ENCODE peak calls at places on chromosome 18, in six cellular contexts. One of them, this sample, is unnamed.
A peak's percentile ranks its signal among the peaks of the same experiment; 100 is the strongest.

GRCh38 chr18:25494888-25495287 is 142.9 kb upstream of the ZNF521 start:
- DNase-seq in tibial artery: no peak
- DNase-seq in GM23338: no peak
- DNase-seq in iPS DF 6.9: no peak
- DNase-seq in neural progenitor cell: no peak
- DNase-seq in body of pancreas: no peak
- DNase-seq in this sample: no peak

GRCh38 chr18:56511996-56512395 is 126.4 kb downstream of the TXNL1 start:
- DNase-seq in tibial artery: no peak
- DNase-seq in GM23338: no peak
- DNase-seq in iPS DF 6.9: no peak
- DNase-seq in neural progenitor cell: no peak
- DNase-seq in body of pancreas: no peak
- DNase-seq in this sample: no peak

GRCh38 chr18:41545091-41545888 is 409.7 kb upstream of the PIK3C3 start:
- DNase-seq in tibial artery: no peak
- DNase-seq in GM23338: no peak
- DNase-seq in iPS DF 6.9: no peak
- DNase-seq in neural progenitor cell: no peak
- DNase-seq in body of pancreas: no peak
- DNase-seq in this sample: no peak

GRCh38 chr18:48164096-48164475 is 233.6 kb upstream of the SMAD2 start:
- DNase-seq in tibial artery: peak; percentile 37
- DNase-seq in GM23338: no peak
- DNase-seq in iPS DF 6.9: no peak
- DNase-seq in neural progenitor cell: no peak
- DNase-seq in body of pancreas: no peak
- DNase-seq in this sample: peak; percentile 15

GRCh38 chr18:45910405-45911023 is 56.6 kb downstream of the EPG5 start:
- DNase-seq in tibial artery: no peak
- DNase-seq in GM23338: peak; percentile 81
- DNase-seq in iPS DF 6.9: peak; percentile 41
- DNase-seq in neural progenitor cell: peak; percentile 71
- DNase-seq in body of pancreas: peak; percentile 41
- DNase-seq in this sample: no peak

GRCh38 chr18:59459352-59460059 is 100.4 kb upstream of the LMAN1 start:
- DNase-seq in tibial artery: no peak
- DNase-seq in GM23338: peak; percentile 56
- DNase-seq in iPS DF 6.9: no peak
- DNase-seq in neural progenitor cell: peak; percentile 22
- DNase-seq in body of pancreas: no peak
- DNase-seq in this sample: no peak

GRCh38 chr18:76558881-76559667 is 64.0 kb upstream of the ZNF516 start:
- DNase-seq in tibial artery: no peak
- DNase-seq in GM23338: no peak
- DNase-seq in iPS DF 6.9: no peak
- DNase-seq in neural progenitor cell: no peak
- DNase-seq in body of pancreas: no peak
- DNase-seq in this sample: no peak

GRCh38 chr18:31197676-31198075 is 35.0 kb upstream of the DSC1 start:
- DNase-seq in tibial artery: no peak
- DNase-seq in GM23338: no peak
- DNase-seq in iPS DF 6.9: no peak
- DNase-seq in neural progenitor cell: no peak
- DNase-seq in body of pancreas: no peak
- DNase-seq in this sample: no peak

GRCh38 chr18:57853864-57854263 is 50.7 kb upstream of the ATP8B1 start:
- DNase-seq in tibial artery: no peak
- DNase-seq in GM23338: no peak
- DNase-seq in iPS DF 6.9: no peak
- DNase-seq in neural progenitor cell: no peak
- DNase-seq in body of pancreas: no peak
- DNase-seq in this sample: no peak

GRCh38 chr18:48934400-48934707 is 16.4 kb downstream of the SMAD7 start:
- DNase-seq in tibial artery: no peak
- DNase-seq in GM23338: no peak
- DNase-seq in iPS DF 6.9: no peak
- DNase-seq in neural progenitor cell: no peak
- DNase-seq in body of pancreas: no peak
- DNase-seq in this sample: no peak

GRCh38 chr18:73752965-73753364 is 394.7 kb downstream of the FBXO15 start:
- DNase-seq in tibial artery: no peak
- DNase-seq in GM23338: no peak
- DNase-seq in iPS DF 6.9: no peak
- DNase-seq in neural progenitor cell: no peak
- DNase-seq in body of pancreas: no peak
- DNase-seq in this sample: no peak

GRCh38 chr18:59267511-59268126 is 5.6 kb downstream of the RAX start:
- DNase-seq in tibial artery: no peak
- DNase-seq in GM23338: peak; percentile 75
- DNase-seq in iPS DF 6.9: no peak
- DNase-seq in neural progenitor cell: peak; percentile 59
- DNase-seq in body of pancreas: no peak
- DNase-seq in this sample: no peak

GRCh38 chr18:45386256-45386655 is 229.0 kb upstream of the SLC14A2 start:
- DNase-seq in tibial artery: no peak
- DNase-seq in GM23338: peak; percentile 89
- DNase-seq in iPS DF 6.9: peak; percentile 63
- DNase-seq in neural progenitor cell: peak; percentile 81
- DNase-seq in body of pancreas: peak; percentile 36
- DNase-seq in this sample: no peak

GRCh38 chr18:5339202-5339834 is 43.8 kb upstream of the ZBTB14 start:
- DNase-seq in tibial artery: no peak
- DNase-seq in GM23338: no peak
- DNase-seq in iPS DF 6.9: no peak
- DNase-seq in neural progenitor cell: no peak
- DNase-seq in body of pancreas: no peak
- DNase-seq in this sample: no peak

GRCh38 chr18:7497081-7497480 is 70.0 kb upstream of the PTPRM start:
- DNase-seq in tibial artery: no peak
- DNase-seq in GM23338: no peak
- DNase-seq in iPS DF 6.9: no peak
- DNase-seq in neural progenitor cell: no peak
- DNase-seq in body of pancreas: no peak
- DNase-seq in this sample: no peak

GRCh38 chr18:73458186-73458964 is 590.6 kb upstream of the NETO1 start:
- DNase-seq in tibial artery: no peak
- DNase-seq in GM23338: no peak
- DNase-seq in iPS DF 6.9: no peak
- DNase-seq in neural progenitor cell: no peak
- DNase-seq in body of pancreas: no peak
- DNase-seq in this sample: no peak

GRCh38 chr18:68803371-68803770 is 5.5 kb downstream of the CCDC102B start:
- DNase-seq in tibial artery: peak; percentile 78
- DNase-seq in GM23338: no peak
- DNase-seq in iPS DF 6.9: no peak
- DNase-seq in neural progenitor cell: peak; percentile 39
- DNase-seq in body of pancreas: peak; percentile 27
- DNase-seq in this sample: peak; percentile 75

GRCh38 chr18:54616220-54616848 is 25.3 kb downstream of the DYNAP start:
- DNase-seq in tibial artery: no peak
- DNase-seq in GM23338: no peak
- DNase-seq in iPS DF 6.9: no peak
- DNase-seq in neural progenitor cell: no peak
- DNase-seq in body of pancreas: no peak
- DNase-seq in this sample: no peak

GRCh38 chr18:73258375-73259087 is 390.7 kb upstream of the NETO1 start:
- DNase-seq in tibial artery: no peak
- DNase-seq in GM23338: no peak
- DNase-seq in iPS DF 6.9: no peak
- DNase-seq in neural progenitor cell: no peak
- DNase-seq in body of pancreas: no peak
- DNase-seq in this sample: no peak

GRCh38 chr18:54717673-54718435 is 110.4 kb upstream of the RAB27B start:
- DNase-seq in tibial artery: no peak
- DNase-seq in GM23338: peak; percentile 83
- DNase-seq in iPS DF 6.9: peak; percentile 7
- DNase-seq in neural progenitor cell: peak; percentile 71
- DNase-seq in body of pancreas: no peak
- DNase-seq in this sample: no peak

GRCh38 chr18:48831802-48832201 is 119.0 kb downstream of the SMAD7 start:
- DNase-seq in tibial artery: peak; percentile 6
- DNase-seq in GM23338: no peak
- DNase-seq in iPS DF 6.9: no peak
- DNase-seq in neural progenitor cell: no peak
- DNase-seq in body of pancreas: no peak
- DNase-seq in this sample: peak; percentile 28

GRCh38 chr18:58208207-58208944 is 164.3 kb downstream of the NEDD4L start:
- DNase-seq in tibial artery: no peak
- DNase-seq in GM23338: no peak
- DNase-seq in iPS DF 6.9: no peak
- DNase-seq in neural progenitor cell: no peak
- DNase-seq in body of pancreas: no peak
- DNase-seq in this sample: no peak

GRCh38 chr18:5721924-5722323 is 173.4 kb downstream of the TMEM200C start:
- DNase-seq in tibial artery: no peak
- DNase-seq in GM23338: no peak
- DNase-seq in iPS DF 6.9: no peak
- DNase-seq in neural progenitor cell: no peak
- DNase-seq in body of pancreas: no peak
- DNase-seq in this sample: no peak

GRCh38 chr18:58005036-58005435 is 39.0 kb upstream of the NEDD4L start:
- DNase-seq in tibial artery: no peak
- DNase-seq in GM23338: no peak
- DNase-seq in iPS DF 6.9: no peak
- DNase-seq in neural progenitor cell: no peak
- DNase-seq in body of pancreas: no peak
- DNase-seq in this sample: no peak

GRCh38 chr18:36127866-36128845 is 984 bp downstream of the SLC39A6 start:
- DNase-seq in tibial artery: no peak
- DNase-seq in GM23338: peak; percentile 52
- DNase-seq in iPS DF 6.9: no peak
- DNase-seq in neural progenitor cell: peak; percentile 55
- DNase-seq in body of pancreas: peak; percentile 18
- DNase-seq in this sample: no peak

GRCh38 chr18:51137891-51138290 is 59.6 kb downstream of the MEX3C start:
- DNase-seq in tibial artery: no peak
- DNase-seq in GM23338: no peak
- DNase-seq in iPS DF 6.9: no peak
- DNase-seq in neural progenitor cell: no peak
- DNase-seq in body of pancreas: no peak
- DNase-seq in this sample: no peak

DNA sequence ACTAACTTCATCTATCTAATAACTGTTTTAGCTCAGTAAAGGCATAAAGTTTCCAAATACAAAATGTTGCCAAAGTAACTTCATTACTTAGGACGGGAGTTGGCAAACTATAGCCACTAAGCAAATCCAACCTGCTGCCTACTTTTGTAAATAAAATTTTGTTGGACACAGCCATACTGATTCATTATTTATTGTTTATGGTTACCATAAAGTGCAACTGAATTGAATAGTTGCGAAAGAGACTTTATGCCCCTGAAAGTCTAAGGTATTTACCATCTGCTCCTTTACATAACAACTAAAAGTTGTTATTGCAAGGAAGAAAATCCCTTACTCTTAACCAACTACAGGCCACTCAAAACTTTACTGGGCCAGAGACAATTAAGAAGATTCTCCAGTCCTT is 256.7 kb upstream of the RBBP8 start:
- DNase-seq in tibial artery: no peak
- DNase-seq in GM23338: no peak
- DNase-seq in iPS DF 6.9: no peak
- DNase-seq in neural progenitor cell: no peak
- DNase-seq in body of pancreas: no peak
- DNase-seq in this sample: no peak
- H3K27me3 ChIP-seq in tibial artery: no peaks in the 10 kb centered on the region
- H3K27me3 ChIP-seq in GM23338: no peaks in the 10 kb centered on the region
- H3K27me3 ChIP-seq in iPS DF 6.9: no peaks in the 10 kb centered on the region
- H3K27me3 ChIP-seq in neural progenitor cell: no peaks in the 10 kb centered on the region
- H3K27me3 ChIP-seq in body of pancreas: no peaks in the 10 kb centered on the region
- H3K27me3 ChIP-seq in this sample: no peaks in the 10 kb centered on the region

GRCh38 chr18:12314586-12315305 is 6.7 kb downstream of the TUBB6 start:
- DNase-seq in tibial artery: no peak
- DNase-seq in GM23338: no peak
- DNase-seq in iPS DF 6.9: no peak
- DNase-seq in neural progenitor cell: no peak
- DNase-seq in body of pancreas: no peak
- DNase-seq in this sample: no peak

GRCh38 chr18:12313530-12314245 is 5.6 kb downstream of the TUBB6 start:
- DNase-seq in tibial artery: no peak
- DNase-seq in GM23338: no peak
- DNase-seq in iPS DF 6.9: no peak
- DNase-seq in neural progenitor cell: no peak
- DNase-seq in body of pancreas: no peak
- DNase-seq in this sample: no peak

GRCh38 chr18:12310762-12311161 is 2.7 kb downstream of the TUBB6 start:
- DNase-seq in tibial artery: no peak
- DNase-seq in GM23338: no peak
- DNase-seq in iPS DF 6.9: no peak
- DNase-seq in neural progenitor cell: no peak
- DNase-seq in body of pancreas: no peak
- DNase-seq in this sample: no peak

GRCh38 chr18:12315481-12315880 is 7.4 kb downstream of the TUBB6 start:
- DNase-seq in tibial artery: no peak
- DNase-seq in GM23338: no peak
- DNase-seq in iPS DF 6.9: no peak
- DNase-seq in neural progenitor cell: no peak
- DNase-seq in body of pancreas: no peak
- DNase-seq in this sample: no peak

GRCh38 chr18:12312936-12313335 is 4.9 kb downstream of the TUBB6 start:
- DNase-seq in tibial artery: no peak
- DNase-seq in GM23338: no peak
- DNase-seq in iPS DF 6.9: no peak
- DNase-seq in neural progenitor cell: no peak
- DNase-seq in body of pancreas: no peak
- DNase-seq in this sample: no peak
- H3K36me3 ChIP-seq in tibial artery: peaks cover 28% of the 10 kb centered on the region
- H3K36me3 ChIP-seq in GM23338: peaks cover 42% of the 10 kb centered on the region
- H3K36me3 ChIP-seq in iPS DF 6.9: no peaks in the 10 kb centered on the region
- H3K36me3 ChIP-seq in neural progenitor cell: peaks cover 25% of the 10 kb centered on the region
- H3K36me3 ChIP-seq in body of pancreas: no peaks in the 10 kb centered on the region
- H3K36me3 ChIP-seq in this sample: no peaks in the 10 kb centered on the region

GRCh38 chr18:3245853-3246635 is 1.6 kb upstream of the MYL12A start:
- DNase-seq in tibial artery: peak; percentile 94
- DNase-seq in GM23338: peak; percentile 95
- DNase-seq in iPS DF 6.9: peak; percentile 84
- DNase-seq in neural progenitor cell: peak; percentile 95
- DNase-seq in body of pancreas: peak; percentile 92
- DNase-seq in this sample: peak; percentile 94
- H3K4me1 ChIP-seq in tibial artery: no peaks in the 10 kb centered on the region
- H3K4me1 ChIP-seq in GM23338: peaks cover 22% of the 10 kb centered on the region
- H3K4me1 ChIP-seq in iPS DF 6.9: no peaks in the 10 kb centered on the region
- H3K4me1 ChIP-seq in neural progenitor cell: peaks cover 12% of the 10 kb centered on the region
- H3K4me1 ChIP-seq in body of pancreas: peaks cover 38% of the 10 kb centered on the region
- H3K4me1 ChIP-seq in this sample: peaks cover 1% of the 10 kb centered on the region

DNA sequence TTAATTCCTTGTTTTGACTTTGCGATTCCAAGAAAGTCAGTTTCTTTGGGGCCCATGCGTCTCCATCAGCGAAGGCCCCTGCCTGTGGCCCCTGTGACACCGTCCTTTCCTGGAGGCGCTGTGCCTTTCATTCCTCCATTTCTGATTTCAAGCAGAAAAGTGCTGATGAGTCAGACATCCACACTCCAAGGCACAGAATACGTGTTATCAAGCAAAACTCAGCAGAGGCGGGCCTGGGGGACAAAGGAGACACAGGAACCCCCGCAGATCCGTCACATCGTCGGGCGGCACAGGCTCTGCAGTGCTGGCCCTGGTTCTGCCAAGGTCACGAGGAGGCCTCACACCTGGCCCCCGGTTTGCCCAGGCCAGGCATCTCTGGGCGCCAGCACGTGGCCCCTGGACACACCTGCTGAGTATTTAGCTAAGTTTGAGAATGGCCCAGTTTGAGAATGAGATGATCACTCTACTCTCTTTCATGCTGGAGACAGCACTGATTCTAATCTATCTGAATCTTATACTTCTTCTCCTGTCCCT is 7.2 kb upstream of the SALL3 start:
- DNase-seq in tibial artery: no peak
- DNase-seq in GM23338: no peak
- DNase-seq in iPS DF 6.9: no peak
- DNase-seq in neural progenitor cell: no peak
- DNase-seq in body of pancreas: no peak
- DNase-seq in this sample: no peak
- H3K27me3 ChIP-seq in tibial artery: peaks cover 66% of the 10 kb centered on the region
- H3K27me3 ChIP-seq in GM23338: peaks cover 83% of the 10 kb centered on the region
- H3K27me3 ChIP-seq in iPS DF 6.9: peaks cover 58% of the 10 kb centered on the region
- H3K27me3 ChIP-seq in neural progenitor cell: peaks cover 87% of the 10 kb centered on the region
- H3K27me3 ChIP-seq in body of pancreas: peaks cover 15% of the 10 kb centered on the region
- H3K27me3 ChIP-seq in this sample: no peaks in the 10 kb centered on the region

This sample was measured in aorta.